ENCODE peak calls at places on chromosome 2, in ten cellular contexts. F is prostate gland, V is pancreas, K is Peyer's patch, I is GM12865, X is left ventricle myocardium inferior, O is fibroblast of mammary gland, B is WERI-Rb-1, D is neural progenitor cell, N is cardiac muscle cell. U is an unnamed sample.

GRCh38 chr2:134866498-134867099 is 28.2 kb downstream of the ACMSD start:
- DNase-seq in K (no peak), V (no peak), X (no peak), B (no peak), O (peak), D (no peak), N (no peak), I (no peak), F (no peak), U (no peak)

GRCh38 chr2:49037197-49037596 is 117.1 kb downstream of the FSHR start:
- DNase-seq in X (no peak), I (no peak), K (no peak), O (no peak), F (no peak), D (no peak), V (no peak), B (no peak), N (no peak), U (no peak)

GRCh38 chr2:108904680-108905079 is 84.3 kb downstream of the EDAR start:
- DNase-seq in O (no peak), N (no peak), B (no peak), X (no peak), V (no peak), I (no peak), F (no peak), K (no peak), D (no peak), U (no peak)

GRCh38 chr2:8576525-8577157 is 105.2 kb upstream of the ID2 start:
- DNase-seq in N (no peak), K (peak), F (no peak), X (no peak), O (no peak), D (no peak), V (no peak), I (peak), B (no peak), U (no peak)

GRCh38 chr2:133718688-133719201 is 150.5 kb upstream of the NCKAP5 start:
- DNase-seq in O (peak), I (no peak), D (no peak), N (no peak), B (no peak), X (peak), K (no peak), F (no peak), V (no peak), U (peak)

GRCh38 chr2:64524604-64525322 is 635 bp downstream of the AFTPH start:
- DNase-seq in N (peak), X (no peak), B (peak), O (no peak), V (no peak), D (peak), I (peak), F (peak), K (peak), U (no peak)

GRCh38 chr2:157497603-157498314 is 53.9 kb upstream of the CYTIP start:
- DNase-seq in B (peak), K (no peak), O (peak), I (peak), N (peak), F (no peak), X (no peak), D (peak), V (no peak), U (no peak)

GRCh38 chr2:15780912-15781574 is 159.3 kb upstream of the MYCN start:
- DNase-seq in O (no peak), D (peak), B (no peak), V (no peak), K (no peak), F (no peak), X (no peak), I (no peak), N (no peak), U (no peak)

GRCh38 chr2:174686430-174686829 is 77.8 kb downstream of the CHRNA1 start:
- DNase-seq in N (no peak), O (no peak), F (no peak), B (no peak), K (no peak), V (no peak), I (no peak), X (no peak), D (no peak), U (no peak)

GRCh38 chr2:152189622-152190495 is 14.3 kb upstream of the STAM2 start:
- DNase-seq in O (peak), N (peak), D (peak), K (no peak), V (no peak), X (no peak), I (peak), B (peak), F (peak), U (peak)

GRCh38 chr2:222610746-222611145 is 45.1 kb downstream of the FARSB start:
- DNase-seq in B (no peak), X (no peak), K (no peak), O (peak), I (no peak), D (peak), N (peak), F (no peak), V (no peak), U (no peak)

GRCh38 chr2:112275314-112275886 is at the start of gene ZC3H6:
- DNase-seq in B (peak), O (peak), I (peak), X (peak), K (peak), F (peak), N (peak), V (peak), D (peak), U (peak)

GRCh38 chr2:225103737-225104141 is 61.5 kb upstream of the DOCK10 start:
- DNase-seq in N (no peak), X (no peak), D (no peak), B (no peak), F (no peak), K (no peak), V (no peak), I (no peak), O (peak), U (peak)

GRCh38 chr2:179991344-179991743 is 15.8 kb downstream of the CWC22 start:
- DNase-seq in D (peak), V (no peak), B (peak), F (no peak), N (no peak), I (no peak), X (no peak), K (no peak), O (peak), U (no peak)

GRCh38 chr2:231922311-231922710 is 3.9 kb downstream of the NPPC start:
- DNase-seq in F (no peak), I (no peak), X (peak), B (no peak), V (peak), K (no peak), O (no peak), D (no peak), N (no peak), U (no peak)

GRCh38 chr2:112758701-112759100 is 5.7 kb downstream of the CKAP2L start:
- DNase-seq in D (no peak), B (no peak), N (no peak), V (no peak), I (no peak), K (no peak), F (no peak), O (no peak), X (no peak), U (no peak)

GRCh38 chr2:8566155-8566670 is 115.6 kb upstream of the ID2 start:
- DNase-seq in B (no peak), F (no peak), D (no peak), N (no peak), V (no peak), O (no peak), K (peak), X (no peak), I (no peak), U (no peak)

GRCh38 chr2:220442012-220442411 is 814.6 kb downstream of the SLC4A3 start:
- DNase-seq in O (no peak), K (no peak), F (no peak), I (no peak), N (no peak), B (no peak), V (no peak), X (no peak), D (no peak), U (no peak)

GRCh38 chr2:73536133-73536532 is 106.1 kb downstream of the NAT8 start:
- DNase-seq in X (no peak), V (no peak), B (no peak), O (no peak), F (no peak), D (no peak), K (no peak), I (no peak), N (no peak), U (no peak)

GRCh38 chr2:232877940-232878511 is 8.0 kb downstream of the SNORC start:
- DNase-seq in D (no peak), O (no peak), F (no peak), I (no peak), X (peak), K (no peak), N (no peak), V (no peak), B (no peak), U (no peak)

GRCh38 chr2:63865159-63865799 is 23.6 kb downstream of the UGP2 start:
- DNase-seq in F (no peak), K (no peak), N (no peak), D (no peak), B (no peak), I (no peak), O (peak), X (no peak), V (no peak), U (no peak)

GRCh38 chr2:159103411-159103810 is 135.0 kb downstream of the TANC1 start:
- DNase-seq in X (no peak), N (no peak), B (no peak), F (no peak), O (no peak), V (no peak), I (no peak), D (no peak), K (no peak), U (no peak)

GRCh38 chr2:203427061-203427460 is 98.9 kb downstream of the ABI2 start:
- DNase-seq in D (no peak), F (no peak), B (no peak), I (no peak), O (peak), N (no peak), X (no peak), V (no peak), K (no peak), U (no peak)

GRCh38 chr2:84388133-84388532 is 70.9 kb downstream of the SUCLG1 start:
- DNase-seq in B (no peak), K (no peak), D (no peak), O (no peak), X (no peak), N (no peak), I (no peak), F (no peak), V (no peak), U (no peak)

GRCh38 chr2:68251855-68252406 is 401 bp downstream of the PPP3R1 start:
- DNase-seq in X (peak), F (peak), V (peak), O (no peak), D (peak), B (no peak), N (peak), I (peak), K (peak), U (no peak)

GRCh38 chr2:17646096-17646554 is 105.6 kb downstream of the VSNL1 start:
- DNase-seq in D (peak), X (no peak), N (peak), V (no peak), K (peak), B (peak), F (peak), I (peak), O (peak), U (peak)

GRCh38 chr2:177883177-177883576 is 189.4 kb downstream of the PDE11A start:
- DNase-seq in B (no peak), O (no peak), I (no peak), F (no peak), K (no peak), V (no peak), X (no peak), D (no peak), N (no peak), U (no peak)

GRCh38 chr2:236403811-236404210 is 139.6 kb upstream of the ASB18 start:
- DNase-seq in O (no peak), B (no peak), K (no peak), V (no peak), F (no peak), X (no peak), D (no peak), I (no peak), N (no peak), U (no peak)

GRCh38 chr2:932320-933221 is 18.1 kb upstream of the SNTG2 start:
- DNase-seq in D (peak), F (no peak), X (no peak), K (no peak), O (no peak), V (no peak), N (no peak), I (no peak), B (peak), U (no peak)

GRCh38 chr2:8457092-8457481 is 224.8 kb upstream of the ID2 start:
- DNase-seq in B (no peak), I (no peak), D (no peak), X (no peak), F (no peak), O (no peak), K (no peak), V (peak), N (no peak), U (no peak)

GRCh38 chr2:98769784-98770183 is 38.9 kb upstream of the MGAT4A start:
- DNase-seq in N (no peak), O (no peak), D (no peak), X (no peak), F (peak), V (no peak), B (no peak), I (no peak), K (peak), U (no peak)

DNA sequence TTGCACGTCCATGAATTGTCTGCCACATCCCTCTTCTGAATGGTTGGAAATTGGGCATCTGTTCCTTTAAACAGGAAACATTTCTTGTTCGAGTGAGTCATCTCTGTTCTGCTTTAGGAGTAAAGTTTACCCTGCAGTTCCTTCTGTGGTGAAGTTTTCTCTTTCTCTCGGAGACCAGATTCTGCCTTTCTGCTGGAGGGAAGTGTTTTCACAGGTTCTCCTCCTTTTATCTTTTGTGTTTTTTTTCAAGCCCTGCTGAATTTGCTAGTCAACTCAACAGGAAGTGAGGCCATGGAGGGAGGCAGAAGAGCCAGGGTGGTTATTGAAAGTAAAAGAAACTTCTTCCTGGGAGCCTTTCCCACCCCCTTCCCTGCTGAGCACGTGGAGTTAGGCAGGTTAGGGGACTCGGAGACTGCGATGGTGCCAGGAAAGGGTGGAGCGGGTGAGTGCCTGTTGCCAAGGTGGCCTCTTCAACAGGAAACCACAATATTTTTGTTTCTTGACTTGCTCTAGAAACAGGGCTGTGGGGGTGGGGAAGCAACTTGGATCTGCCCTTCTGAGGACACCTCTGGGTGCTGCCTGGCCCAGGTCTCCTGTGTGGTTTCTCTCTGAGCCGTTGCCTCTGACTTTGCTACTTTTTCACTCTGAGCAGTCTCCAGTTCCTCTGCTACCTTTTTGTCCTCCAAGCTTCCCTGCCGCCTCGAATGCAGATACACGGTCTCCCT is 2.2 kb upstream of the CASP8 start:
- DNase-seq in F (peak), I (peak), O (peak), N (peak), X (peak), V (peak), B (no peak), D (no peak), K (peak), U (peak)
- TF ChIP-seq CTCF in F (no peak), I (no peak), O (peak), N (no peak), X (no peak), V (no peak), B (no peak), D (no peak), K (no peak), U (no peak)

GRCh38 chr2:101342625-101343008 is 34.1 kb upstream of the RNF149 start:
- DNase-seq in O (no peak), K (no peak), N (no peak), D (no peak), B (no peak), V (no peak), X (no peak), F (no peak), I (no peak), U (no peak)
- H3K4me3 ChIP-seq in O (peak), K (no peak), N (no peak), D (no peak), B (no peak), V (no peak), X (no peak), F (no peak), I (no peak), U (no peak)

GRCh38 chr2:61065706-61066688 is at the start of gene SANBR:
- DNase-seq in I (peak), K (peak), V (peak), O (peak), X (peak), D (peak), B (peak), N (peak), F (peak), U (peak)
- TF ChIP-seq CTCF in I (no peak), K (no peak), V (no peak), O (no peak), X (peak), D (no peak), B (no peak), N (no peak), F (peak), U (no peak)

GRCh38 chr2:207107551-207107950 is 58.2 kb downstream of the KLF7 start:
- DNase-seq in F (no peak), I (no peak), D (no peak), N (no peak), V (no peak), O (no peak), X (no peak), B (no peak), K (no peak), U (no peak)
- H3K4me3 ChIP-seq in F (no peak), I (no peak), D (no peak), N (no peak), V (no peak), O (no peak), X (no peak), B (no peak), K (no peak), U (no peak)

DNA sequence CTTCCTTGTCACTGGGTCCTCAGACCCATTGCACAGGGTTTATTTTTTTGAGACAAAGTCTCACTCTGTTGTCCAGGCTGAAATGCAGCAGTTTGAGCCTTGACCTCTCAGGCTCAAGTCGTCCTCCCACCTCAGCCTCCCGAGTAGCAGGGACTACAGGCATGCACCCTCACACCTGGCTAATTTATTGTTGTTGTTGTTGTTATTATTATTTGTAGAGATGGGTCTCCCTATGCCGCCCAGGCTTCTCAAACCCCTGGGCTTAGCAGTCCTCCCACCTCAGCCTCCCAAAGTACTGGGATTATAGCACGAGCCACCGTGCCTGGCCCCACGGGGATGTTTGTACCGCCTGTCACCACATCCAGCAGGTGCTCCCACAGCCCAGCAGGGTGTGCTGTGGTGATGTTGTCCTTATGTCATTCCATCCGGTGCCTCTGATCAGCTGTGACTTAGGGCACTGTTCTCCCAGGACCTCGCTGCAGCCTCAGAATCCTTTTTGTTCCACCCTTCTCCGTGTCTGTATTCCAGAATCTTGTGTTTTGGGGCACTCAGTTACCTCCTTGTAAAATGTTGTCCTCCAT is 182.3 kb downstream of the INO80D start:
- DNase-seq in K (no peak), D (peak), N (peak), F (no peak), I (peak), O (no peak), V (peak), B (peak), X (no peak), U (no peak)
- TF ChIP-seq CTCF in K (peak), D (peak), N (peak), F (peak), I (peak), O (peak), V (no peak), B (peak), X (peak), U (peak)

GRCh38 chr2:96899084-96899735 is 29.3 kb upstream of the SEMA4C start:
- DNase-seq in X (no peak), K (no peak), V (no peak), D (no peak), O (peak), F (no peak), N (no peak), B (no peak), I (no peak), U (no peak)

GRCh38 chr2:96898135-96898505 is 28.2 kb upstream of the SEMA4C start:
- DNase-seq in K (no peak), I (no peak), N (no peak), D (no peak), V (no peak), F (no peak), O (no peak), B (no peak), X (no peak), U (no peak)

GRCh38 chr2:96898636-96899035 is 28.8 kb upstream of the SEMA4C start:
- DNase-seq in B (no peak), I (no peak), F (no peak), N (no peak), D (no peak), K (no peak), X (no peak), O (no peak), V (no peak), U (no peak)

GRCh38 chr2:96895709-96896651 is 26.1 kb upstream of the SEMA4C start:
- DNase-seq in B (peak), O (no peak), I (no peak), F (no peak), K (no peak), X (no peak), D (no peak), V (peak), N (no peak), U (no peak)

DNA sequence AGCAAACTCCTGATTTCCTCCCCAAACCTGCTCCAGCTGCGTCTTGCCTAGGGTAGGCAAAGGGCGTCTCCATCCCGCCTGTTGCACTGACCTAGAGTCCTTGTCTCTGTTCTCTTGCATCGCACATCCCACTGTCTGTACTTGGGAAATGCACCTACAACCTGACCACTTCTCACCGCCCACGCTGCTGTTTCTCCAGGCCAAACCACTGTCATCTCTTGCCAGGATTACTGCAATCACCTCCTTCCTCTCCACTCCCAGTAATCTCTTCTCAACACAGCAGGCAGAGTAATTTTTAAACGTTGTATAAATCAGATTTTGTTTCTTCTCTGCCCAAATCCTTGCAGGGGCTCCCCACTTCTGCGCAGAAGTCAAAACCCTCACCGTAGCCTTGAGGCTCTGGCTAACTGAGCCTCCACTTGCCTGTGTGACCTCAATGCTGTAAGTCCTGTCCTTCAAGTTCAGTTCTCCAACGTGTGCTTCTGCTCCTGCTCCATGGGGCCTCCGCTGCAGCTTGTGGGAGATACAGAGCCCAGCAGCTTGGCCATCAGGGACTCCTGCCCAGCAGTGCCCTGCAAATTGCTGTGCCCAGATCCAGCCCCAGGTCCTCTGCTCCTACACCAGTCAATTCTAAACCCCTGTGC is 27.7 kb upstream of the SEMA4C start:
- DNase-seq in F (no peak), V (no peak), D (no peak), N (no peak), O (peak), B (no peak), I (no peak), K (no peak), X (no peak), U (no peak)
- H3K4me3 ChIP-seq in F (no peak), V (no peak), D (no peak), N (no peak), O (no peak), B (no peak), I (no peak), K (no peak), X (no peak), U (no peak)